ENCODE peak calls at places on chromosomes 13 and 19, in ten cellular contexts. G is body of pancreas; J is tibial artery; L is colonic mucosa; W is aorta; U is neural progenitor cell; F is iPS DF 6.9; S is testis; I is OCI-LY7; Y is effector memory CD4-positive, alpha-beta T cell. A is an unnamed sample.

GRCh38 chr13:91768746-91769145 is 370.3 kb downstream of the GPC5 start:
- DNase-seq in G (no peak), J (no peak), L (no peak), W (no peak), U (no peak), F (no peak), S (no peak), I (no peak), Y (no peak), A (no peak)

GRCh38 chr13:101181076-101181685 is 235.1 kb downstream of the NALCN start:
- DNase-seq in G (no peak), J (no peak), L (no peak), W (no peak), U (no peak), F (no peak), S (no peak), I (no peak), Y (no peak), A (no peak)

GRCh38 chr19:19434483-19435045 is 29.1 kb downstream of the GATAD2A start:
- DNase-seq in G (peak), J (peak), L (no peak), W (no peak), U (no peak), F (no peak), S (peak), I (no peak), Y (no peak), A (peak)

GRCh38 chr19:13797870-13798269 is 2.6 kb downstream of the ZSWIM4 start:
- DNase-seq in G (no peak), J (peak), L (no peak), W (peak), U (no peak), F (no peak), S (no peak), I (no peak), Y (no peak), A (peak)

GRCh38 chr19:970695-971094 is 13.4 kb upstream of the WDR18 start:
- DNase-seq in G (no peak), J (no peak), L (no peak), W (no peak), U (no peak), F (no peak), S (no peak), I (no peak), Y (no peak), A (no peak)

GRCh38 chr13:75258159-75258782 is 223.7 kb downstream of the TBC1D4 start:
- DNase-seq in G (no peak), J (no peak), L (no peak), W (no peak), U (peak), F (peak), S (no peak), I (peak), Y (no peak), A (no peak)

GRCh38 chr13:71219671-71220070 is 647.3 kb downstream of the DACH1 start:
- DNase-seq in G (no peak), J (no peak), L (no peak), W (no peak), U (no peak), F (no peak), S (no peak), I (no peak), Y (no peak), A (no peak)

GRCh38 chr13:74114202-74114601 is 20.0 kb downstream of the KLF12 start:
- DNase-seq in G (no peak), J (no peak), L (no peak), W (no peak), U (no peak), F (no peak), S (no peak), I (no peak), Y (no peak), A (no peak)

GRCh38 chr13:47853236-47853635 is 147.8 kb downstream of the SUCLA2 start:
- DNase-seq in G (no peak), J (no peak), L (no peak), W (no peak), U (no peak), F (no peak), S (no peak), I (no peak), Y (no peak), A (no peak)

GRCh38 chr13:57813641-57814040 is 182.1 kb downstream of the PCDH17 start:
- DNase-seq in G (no peak), J (no peak), L (no peak), W (no peak), U (peak), F (no peak), S (no peak), I (no peak), Y (no peak), A (no peak)

GRCh38 chr13:102402292-102402691 is 444 bp upstream of the FGF14 start:
- DNase-seq in G (no peak), J (peak), L (no peak), W (peak), U (peak), F (peak), S (peak), I (no peak), Y (no peak), A (peak)

GRCh38 chr13:100512422-100512821 is 76.2 kb downstream of the GGACT start:
- DNase-seq in G (no peak), J (no peak), L (no peak), W (no peak), U (no peak), F (no peak), S (no peak), I (no peak), Y (no peak), A (no peak)

GRCh38 chr19:33302974-33303790 is 848 bp upstream of the CEBPA start:
- DNase-seq in G (peak), J (peak), L (no peak), W (peak), U (peak), F (no peak), S (peak), I (peak), Y (no peak), A (peak)

GRCh38 chr19:35549174-35549788 is 3.9 kb downstream of the TMEM147 start:
- DNase-seq in G (peak), J (no peak), L (peak), W (no peak), U (peak), F (no peak), S (peak), I (peak), Y (peak), A (peak)

GRCh38 chr13:102394158-102395053 is 7.4 kb downstream of the FGF14 start:
- DNase-seq in G (peak), J (peak), L (peak), W (peak), U (peak), F (peak), S (peak), I (no peak), Y (peak), A (peak)

GRCh38 chr13:40352385-40352778 is 314.1 kb downstream of the FOXO1 start:
- DNase-seq in G (peak), J (peak), L (no peak), W (no peak), U (no peak), F (no peak), S (peak), I (no peak), Y (no peak), A (peak)

DNA sequence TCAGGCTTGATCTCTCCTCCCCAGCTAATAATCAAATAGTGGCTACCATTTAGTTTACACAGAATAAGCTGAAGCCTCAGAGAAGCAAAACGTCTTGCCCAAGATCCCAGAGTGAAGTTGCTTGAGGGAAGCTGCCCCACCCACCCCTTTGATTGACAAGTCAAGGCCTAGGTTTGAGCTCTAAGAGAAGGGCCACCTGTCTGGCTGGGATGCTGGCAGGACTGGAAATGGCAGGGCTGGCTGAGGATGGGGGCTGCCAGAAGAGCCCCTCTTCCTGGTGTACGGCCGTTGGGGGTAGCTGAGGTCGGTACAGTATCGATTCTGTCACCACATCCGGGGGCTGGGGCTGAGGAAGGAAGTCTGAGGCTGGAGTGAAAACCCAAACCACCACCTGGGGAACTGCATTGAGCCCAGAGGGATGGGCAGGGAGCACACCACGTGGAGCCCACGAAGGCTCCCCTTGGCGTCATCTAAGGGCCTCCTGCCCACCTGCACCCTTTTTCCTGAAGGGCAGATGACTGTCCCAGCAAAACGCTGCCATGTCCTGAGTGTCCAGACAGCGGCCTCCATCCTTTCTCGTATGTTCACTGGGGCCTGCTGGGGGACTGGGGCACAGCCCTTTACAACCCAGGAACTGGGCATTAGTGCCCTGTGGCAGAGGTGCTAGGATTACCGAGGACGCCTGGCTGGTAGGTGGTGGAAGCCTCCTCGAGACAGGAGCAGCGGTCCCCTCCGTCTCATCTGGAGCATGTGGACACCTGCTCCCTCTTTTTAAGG is 1.4 kb upstream of the PRKD2 start:
- DNase-seq in G (no peak), J (no peak), L (peak), W (no peak), U (peak), F (no peak), S (no peak), I (peak), Y (peak), A (no peak)
- H3K27ac ChIP-seq in G (peak), J (peak), L (peak), W (no peak), U (peak), F (no peak), S (peak), I (peak), Y (peak), A (peak)

GRCh38 chr19:16041571-16042386 is 34.5 kb upstream of the TPM4 start:
- DNase-seq in G (peak), J (peak), L (peak), W (peak), U (peak), F (peak), S (peak), I (peak), Y (peak), A (peak)
- H3K4me3 ChIP-seq in G (no peak), J (peak), L (peak), W (no peak), U (no peak), F (no peak), S (no peak), I (no peak), Y (no peak), A (no peak)

GRCh38 chr13:111629933-111630332 is 309.5 kb downstream of the TEX29 start:
- DNase-seq in G (no peak), J (no peak), L (no peak), W (no peak), U (peak), F (no peak), S (no peak), I (no peak), Y (no peak), A (no peak)
- H3K27ac ChIP-seq in G (no peak), J (no peak), L (no peak), W (no peak), U (no peak), F (no peak), S (no peak), I (no peak), Y (no peak), A (no peak)

GRCh38 chr19:2552859-2553258 is 76.9 kb downstream of the GADD45B start:
- DNase-seq in G (no peak), J (no peak), L (no peak), W (peak), U (no peak), F (no peak), S (no peak), I (peak), Y (peak), A (no peak)
- H3K4me3 ChIP-seq in G (no peak), J (no peak), L (no peak), W (no peak), U (no peak), F (no peak), S (no peak), I (peak), Y (peak), A (no peak)

GRCh38 chr13:110415669-110416068 is 108.6 kb downstream of the COL4A2 start:
- DNase-seq in G (no peak), J (no peak), L (peak), W (no peak), U (no peak), F (no peak), S (no peak), I (no peak), Y (no peak), A (no peak)
- H3K27ac ChIP-seq in G (no peak), J (peak), L (peak), W (peak), U (no peak), F (no peak), S (peak), I (no peak), Y (no peak), A (peak)

A was measured in uterus.